ENCODE peak calls at places on chromosome 5, in five cellular contexts. Z is fibroblast of lung, P is spleen, Q is pancreas, O is tibial artery. F is an unnamed sample.

GRCh38 chr5:86646671-86647070 is 28.9 kb downstream of the COX7C start:
- DNase-seq in Z (no peak), P (no peak), Q (no peak), O (no peak), F (no peak)

GRCh38 chr5:151581841-151582583 is 9.1 kb downstream of the FAT2 start:
- DNase-seq in Z (no peak), P (no peak), Q (no peak), O (no peak), F (no peak)

GRCh38 chr5:144205141-144205551 is 34.5 kb downstream of the KCTD16 start:
- DNase-seq in Z (peak; percentile 59), P (no peak), Q (peak; percentile 69), O (peak; percentile 79), F (peak; percentile 75)

GRCh38 chr5:14569948-14570691 is 11.5 kb upstream of the OTULINL start:
- DNase-seq in Z (no peak), P (no peak), Q (no peak), O (no peak), F (no peak)

GRCh38 chr5:156981481-156981880 is 18.5 kb upstream of the TIMD4 start:
- DNase-seq in Z (no peak), P (no peak), Q (no peak), O (no peak), F (no peak)

GRCh38 chr5:52262844-52263243 is 524.9 kb upstream of the ITGA1 start:
- DNase-seq in Z (no peak), P (no peak), Q (no peak), O (no peak), F (no peak)

GRCh38 chr5:95930541-95930940 is 31.1 kb downstream of the ELL2 start:
- DNase-seq in Z (no peak), P (no peak), Q (no peak), O (no peak), F (no peak)

GRCh38 chr5:35031276-35031675 is 16.5 kb downstream of the AGXT2 start:
- DNase-seq in Z (peak; percentile 85), P (no peak), Q (no peak), O (no peak), F (no peak)

GRCh38 chr5:14143509-14143842 is 334 bp downstream of the TRIO start:
- DNase-seq in Z (no peak), P (no peak), Q (no peak), O (no peak), F (no peak)

GRCh38 chr5:35436441-35437057 is 181.1 kb upstream of the SPEF2 start:
- DNase-seq in Z (peak; percentile 10), P (no peak), Q (no peak), O (no peak), F (no peak)

GRCh38 chr5:155897761-155898160 is 429.2 kb upstream of the SGCD start:
- DNase-seq in Z (peak; percentile 51), P (no peak), Q (no peak), O (no peak), F (no peak)

GRCh38 chr5:81965510-81965909 is 6.3 kb upstream of the ATG10 start:
- DNase-seq in Z (no peak), P (no peak), Q (no peak), O (no peak), F (no peak)

GRCh38 chr5:122091942-122092600 is 14.0 kb upstream of the LOX start:
- DNase-seq in Z (peak; percentile 83), P (no peak), Q (no peak), O (no peak), F (no peak)

GRCh38 chr5:97986069-97986468 is 787.4 kb upstream of the RGMB start:
- DNase-seq in Z (peak; percentile 66), P (no peak), Q (no peak), O (no peak), F (no peak)

GRCh38 chr5:43560128-43560527 is 3.3 kb upstream of the PAIP1 start:
- DNase-seq in Z (peak; percentile 14), P (no peak), Q (no peak), O (no peak), F (no peak)

GRCh38 chr5:181204561-181205401 is at the start of gene TRIM7:
- DNase-seq in Z (peak; percentile 30), P (peak; percentile 86), Q (peak; percentile 90), O (peak; percentile 86), F (peak; percentile 87)

GRCh38 chr5:420632-421286 is 22.2 kb upstream of the EXOC3 start:
- DNase-seq in Z (no peak), P (peak; percentile 73), Q (peak; percentile 61), O (peak; percentile 35), F (peak; percentile 29)

GRCh38 chr5:150484964-150485769 is 22.8 kb upstream of the NDST1 start:
- DNase-seq in Z (no peak), P (peak; percentile 90), Q (no peak), O (no peak), F (peak; percentile 77)

GRCh38 chr5:132446621-132447020 is 44.0 kb downstream of the IRF1 start:
- DNase-seq in Z (peak; percentile 62), P (no peak), Q (no peak), O (peak; percentile 91), F (no peak)

GRCh38 chr5:148788636-148789035 is 37.8 kb upstream of the ADRB2 start:
- DNase-seq in Z (peak; percentile 31), P (no peak), Q (no peak), O (no peak), F (no peak)

GRCh38 chr5:167479796-167480195 is 811.6 kb upstream of the WWC1 start:
- DNase-seq in Z (peak; percentile 56), P (no peak), Q (no peak), O (no peak), F (no peak)

GRCh38 chr5:98755406-98755805 is 18.1 kb upstream of the RGMB start:
- DNase-seq in Z (peak; percentile 81), P (no peak), Q (no peak), O (no peak), F (no peak)

GRCh38 chr5:23994581-23995370 is 487.4 kb downstream of the PRDM9 start:
- DNase-seq in Z (no peak), P (no peak), Q (no peak), O (no peak), F (no peak)

GRCh38 chr5:142883025-142883424 is 112.8 kb downstream of the ARHGAP26 start:
- DNase-seq in Z (peak; percentile 76), P (no peak), Q (no peak), O (peak; percentile 83), F (no peak)

GRCh38 chr5:138470322-138471285 is 5.3 kb downstream of the EGR1 start:
- DNase-seq in Z (no peak), P (no peak), Q (no peak), O (no peak), F (no peak)

GRCh38 chr5:132272341-132273210 is 15.1 kb downstream of the PDLIM4 start:
- DNase-seq in Z (no peak), P (peak; percentile 82), Q (peak; percentile 72), O (peak; percentile 77), F (peak; percentile 75)

DNA sequence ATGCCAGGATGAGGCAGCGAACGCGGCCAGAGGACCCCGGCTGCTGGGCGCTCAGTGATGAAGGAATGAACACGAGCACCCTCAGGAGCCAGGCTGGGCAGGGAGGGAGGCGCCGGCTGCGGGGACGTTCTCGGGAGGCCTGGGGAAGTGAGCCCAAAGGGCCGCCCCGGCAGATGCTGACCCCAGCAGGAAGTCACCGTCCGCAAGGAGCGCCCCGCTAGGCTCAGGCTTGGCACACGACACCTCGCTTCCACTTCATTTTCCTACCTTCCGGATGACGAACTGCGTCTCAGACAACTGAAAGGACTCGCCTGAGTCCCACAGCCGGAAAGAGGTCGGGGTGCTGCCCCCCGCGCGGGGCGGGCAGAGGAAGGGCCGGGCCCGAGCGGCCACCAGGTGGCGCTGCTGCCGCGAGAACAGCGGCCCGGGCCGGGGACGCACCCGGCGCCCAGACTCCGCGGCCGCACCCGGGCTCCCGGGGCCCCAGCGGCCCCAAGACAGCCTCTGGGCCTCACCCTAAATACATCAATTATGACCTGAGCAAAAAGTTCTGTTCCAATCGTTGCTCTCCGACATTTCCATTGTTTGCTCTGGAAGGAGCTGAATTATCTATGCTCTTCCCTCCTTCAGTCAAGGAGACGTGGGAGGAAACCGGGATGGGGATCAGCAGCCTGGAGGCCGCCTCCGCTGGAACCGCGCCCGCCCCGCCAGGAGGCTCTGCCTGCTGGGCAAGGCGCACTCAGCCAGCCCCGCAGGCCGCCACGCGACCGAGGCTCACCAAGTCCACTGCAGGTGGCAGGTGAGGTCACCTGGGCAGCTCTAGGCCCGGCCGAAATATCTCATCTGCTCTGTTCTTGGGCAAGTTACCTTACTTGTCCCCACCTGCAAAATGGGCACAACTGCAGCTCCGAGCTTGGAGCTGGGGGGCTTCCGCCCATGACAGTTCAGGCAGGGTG is 107.0 kb downstream of the ZNF354C start:
- DNase-seq in Z (peak; percentile 51), P (peak; percentile 87), Q (peak; percentile 68), O (peak; percentile 68), F (peak; percentile 80)
- H3K9me3 ChIP-seq in Z (no peaks in the 10 kb centered on the region), P (peaks cover 9% of the 10 kb centered on the region), Q (no peaks in the 10 kb centered on the region), O (no peaks in the 10 kb centered on the region), F (no peaks in the 10 kb centered on the region)

GRCh38 chr5:10370931-10371330 is 17.4 kb downstream of the MARCHF6 start:
- DNase-seq in Z (no peak), P (no peak), Q (no peak), O (no peak), F (no peak)
- H3K4me1 ChIP-seq in Z (no peaks in the 10 kb centered on the region), P (peaks cover 94% of the 10 kb centered on the region), Q (peaks cover 21% of the 10 kb centered on the region), O (peaks cover 88% of the 10 kb centered on the region), F (peaks cover 22% of the 10 kb centered on the region)

DNA sequence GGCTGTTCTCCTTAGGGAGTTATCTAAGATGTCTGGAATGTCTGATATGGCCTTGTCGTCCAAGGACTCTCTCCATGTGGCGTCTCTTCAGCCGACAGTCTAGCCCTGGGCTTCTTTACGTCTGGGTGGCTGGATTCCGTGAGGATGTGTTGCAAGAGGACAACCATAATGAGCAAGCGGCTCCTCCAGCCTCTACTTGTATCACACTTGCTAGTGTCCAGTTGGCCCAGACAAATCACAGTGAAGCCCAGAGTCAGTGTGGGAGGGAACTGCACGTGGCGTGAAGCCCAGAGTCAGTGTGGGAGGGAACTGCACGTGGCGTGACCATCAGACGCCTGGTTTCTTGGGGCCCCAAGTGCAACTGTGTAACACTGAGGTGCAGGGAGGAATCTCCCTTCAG is 61.1 kb downstream of the COL23A1 start:
- DNase-seq in Z (no peak), P (peak; percentile 22), Q (no peak), O (peak; percentile 35), F (no peak)
- H3K9me3 ChIP-seq in Z (no peaks in the 10 kb centered on the region), P (no peaks in the 10 kb centered on the region), Q (no peaks in the 10 kb centered on the region), O (no peaks in the 10 kb centered on the region), F (no peaks in the 10 kb centered on the region)

DNA sequence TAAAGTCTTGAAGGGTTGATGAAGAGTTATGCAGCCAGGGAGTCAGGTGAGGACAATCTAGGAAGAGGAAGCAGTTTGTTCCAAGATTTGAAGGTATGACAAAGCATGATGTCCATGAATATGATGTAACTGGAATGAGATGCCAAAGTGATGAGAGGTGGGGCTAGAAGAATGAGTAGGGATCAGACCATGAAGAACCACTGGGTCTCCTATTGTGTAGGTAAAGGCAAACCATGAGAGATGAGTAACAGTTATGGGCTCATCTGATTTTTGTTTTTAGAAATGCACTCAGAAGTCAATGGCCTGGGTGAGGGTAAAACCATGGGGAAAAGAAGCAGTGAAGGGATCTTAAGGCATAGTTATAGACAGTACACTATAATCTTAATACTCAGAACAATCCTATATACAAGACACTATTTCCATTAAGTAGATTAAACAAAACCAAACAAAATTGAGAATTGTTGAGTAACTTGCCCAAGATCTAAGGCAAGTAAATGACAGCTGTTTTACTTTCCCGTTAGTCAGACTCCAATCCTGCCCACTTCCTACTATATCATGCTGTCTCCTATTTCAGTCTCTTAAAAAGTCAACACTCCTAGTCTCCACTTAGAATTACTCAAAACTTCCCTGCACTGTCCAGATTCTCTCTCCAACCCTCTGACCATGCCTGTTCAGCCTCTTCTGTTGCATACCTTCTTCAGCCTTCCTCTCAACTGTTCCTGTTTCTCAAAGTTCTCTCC is 393.8 kb upstream of the MEF2C start:
- DNase-seq in Z (peak; percentile 65), P (no peak), Q (no peak), O (no peak), F (no peak)
- H3K4me1 ChIP-seq in Z (no peaks in the 10 kb centered on the region), P (peaks cover 32% of the 10 kb centered on the region), Q (no peaks in the 10 kb centered on the region), O (peaks cover 40% of the 10 kb centered on the region), F (no peaks in the 10 kb centered on the region)

GRCh38 chr5:2164586-2164985 is 281.9 kb upstream of the IRX4 start:
- DNase-seq in Z (no peak), P (peak; percentile 28), Q (no peak), O (no peak), F (no peak)
- H3K9me3 ChIP-seq in Z (no peaks in the 10 kb centered on the region), P (no peaks in the 10 kb centered on the region), Q (no peaks in the 10 kb centered on the region), O (no peaks in the 10 kb centered on the region), F (no peaks in the 10 kb centered on the region)